ENCODE peak calls at places on chromosomes 12 and 14, in six cellular contexts. L is NCI-H2081, N is smooth muscle cell of the brain vasculature, X is SK-N-MC, E is Caco-2, H is nephron progenitor cell. C is an unnamed sample.

GRCh38 chr14:21191809-21192446 is 36.1 kb upstream of the OR5AU1 start:
- DNase-seq in L (peak), N (no peak), X (no peak), E (peak), H (peak), C (peak)

GRCh38 chr12:21946983-21947382 is 5.8 kb upstream of the ABCC9 start:
- DNase-seq in L (no peak), N (no peak), X (no peak), E (no peak), H (no peak), C (no peak)

GRCh38 chr14:34650786-34651584 is 21.0 kb upstream of the SNX6 start:
- DNase-seq in L (no peak), N (peak), X (no peak), E (peak), H (no peak), C (no peak)

GRCh38 chr12:24378548-24379011 is 429.1 kb upstream of the SOX5 start:
- DNase-seq in L (peak), N (peak), X (peak), E (no peak), H (no peak), C (peak)

GRCh38 chr14:63276492-63277342 is 42.0 kb downstream of the GPHB5 start:
- DNase-seq in L (peak), N (no peak), X (peak), E (peak), H (peak), C (peak)

GRCh38 chr12:31903025-31903424 is 56.2 kb upstream of the RESF1 start:
- DNase-seq in L (no peak), N (no peak), X (no peak), E (no peak), H (no peak), C (no peak)

GRCh38 chr12:40827923-40828592 is 135.8 kb downstream of the CNTN1 start:
- DNase-seq in L (peak), N (no peak), X (no peak), E (no peak), H (peak), C (peak)

GRCh38 chr12:46661161-46661845 is 164.5 kb downstream of the SLC38A4 start:
- DNase-seq in L (peak), N (peak), X (peak), E (peak), H (no peak), C (peak)

GRCh38 chr12:110084314-110085015 is 36.1 kb upstream of the C12orf76 start:
- DNase-seq in L (no peak), N (no peak), X (no peak), E (no peak), H (no peak), C (no peak)

GRCh38 chr14:64801800-64802199 is 77.9 kb downstream of the SPTB start:
- DNase-seq in L (no peak), N (no peak), X (no peak), E (peak), H (peak), C (peak)

GRCh38 chr12:54412348-54412747 is 6.7 kb downstream of the ITGA5 start:
- DNase-seq in L (no peak), N (no peak), X (no peak), E (no peak), H (no peak), C (no peak)

GRCh38 chr14:96264850-96265249 is 8.8 kb downstream of the BDKRB1 start:
- DNase-seq in L (no peak), N (no peak), X (no peak), E (peak), H (no peak), C (peak)

GRCh38 chr12:7750350-7750749 is 3.2 kb upstream of the CLEC4C start:
- DNase-seq in L (no peak), N (no peak), X (no peak), E (no peak), H (no peak), C (no peak)

GRCh38 chr12:72273851-72274284 is 1.7 kb downstream of the TRHDE start:
- DNase-seq in L (no peak), N (no peak), X (no peak), E (no peak), H (no peak), C (peak)

GRCh38 chr12:102653406-102653805 is 173.0 kb upstream of the IGF1 start:
- DNase-seq in L (no peak), N (no peak), X (no peak), E (no peak), H (no peak), C (no peak)

GRCh38 chr14:35879141-35879648 is 53.1 kb downstream of the BRMS1L start:
- DNase-seq in L (no peak), N (no peak), X (no peak), E (no peak), H (no peak), C (peak)

GRCh38 chr14:67331368-67332125 is 28.1 kb downstream of the ATP6V1D start:
- DNase-seq in L (no peak), N (no peak), X (no peak), E (no peak), H (no peak), C (no peak)

GRCh38 chr12:26740991-26741390 is 92.0 kb downstream of the ITPR2 start:
- DNase-seq in L (peak), N (no peak), X (no peak), E (no peak), H (no peak), C (peak)

GRCh38 chr12:3186546-3187237 is 109.5 kb downstream of the TSPAN9 start:
- DNase-seq in L (peak), N (no peak), X (no peak), E (no peak), H (no peak), C (no peak)

GRCh38 chr12:50314629-50315312 is 31.5 kb upstream of the LIMA1 start:
- DNase-seq in L (no peak), N (peak), X (peak), E (peak), H (peak), C (peak)

GRCh38 chr12:52151859-52152783 is 39.7 kb downstream of the KRT80 start:
- DNase-seq in L (peak), N (no peak), X (no peak), E (no peak), H (peak), C (peak)

GRCh38 chr14:104514156-104514848 is 65.3 kb upstream of the C14orf180 start:
- DNase-seq in L (no peak), N (no peak), X (no peak), E (no peak), H (no peak), C (no peak)

GRCh38 chr14:70934502-70935134 is 27.4 kb downstream of the PCNX1 start:
- DNase-seq in L (no peak), N (no peak), X (no peak), E (no peak), H (no peak), C (no peak)

GRCh38 chr12:113385282-113385882 is 18.3 kb downstream of the SDS start:
- DNase-seq in L (no peak), N (no peak), X (no peak), E (no peak), H (no peak), C (no peak)

GRCh38 chr12:118981285-118982201 is at the start of gene SRRM4:
- DNase-seq in L (peak), N (no peak), X (no peak), E (peak), H (peak), C (peak)

GRCh38 chr14:44854114-44854513 is 107.6 kb downstream of the KLHL28 start:
- DNase-seq in L (no peak), N (no peak), X (no peak), E (no peak), H (no peak), C (no peak)

GRCh38 chr12:62631531-62632520 is 165.2 kb downstream of the MON2 start:
- DNase-seq in L (peak), N (no peak), X (no peak), E (peak), H (peak), C (peak)

GRCh38 chr12:2868986-2869385 is 8.0 kb downstream of the FOXM1 start:
- DNase-seq in L (no peak), N (no peak), X (no peak), E (no peak), H (no peak), C (no peak)

GRCh38 chr14:52129733-52130132 is 60.9 kb upstream of the NID2 start:
- DNase-seq in L (no peak), N (no peak), X (no peak), E (no peak), H (no peak), C (no peak)

GRCh38 chr14:23182372-23183014 is 967 bp downstream of the SLC7A8 start:
- DNase-seq in L (no peak), N (no peak), X (no peak), E (peak), H (peak), C (peak)

GRCh38 chr14:105307052-105307727 is 6.4 kb upstream of the BRF1 start:
- DNase-seq in L (no peak), N (no peak), X (no peak), E (no peak), H (no peak), C (no peak)

GRCh38 chr14:48027115-48027514 is 351.7 kb upstream of the MDGA2 start:
- DNase-seq in L (no peak), N (no peak), X (no peak), E (no peak), H (no peak), C (no peak)

GRCh38 chr12:30041096-30041495 is 257.4 kb upstream of the TMTC1 start:
- DNase-seq in L (no peak), N (no peak), X (no peak), E (no peak), H (no peak), C (no peak)

GRCh38 chr12:105555556-105555973 is 225.1 kb downstream of the C12orf75 start:
- DNase-seq in L (no peak), N (no peak), X (no peak), E (no peak), H (no peak), C (no peak)

C was measured in NCI-H69.